ENCODE peak calls at places on chromosomes 11 and 22, in four cellular contexts. One of them, this sample, is unnamed.

GRCh38 chr22:26561756-26562417 is 28.0 kb downstream of the TPST2 start:
- DNase-seq in CD4-positive, alpha-beta T cell: no peak
- DNase-seq in CD8-positive, alpha-beta T cell: no peak
- DNase-seq in neural crest cell: no peak
- DNase-seq in this sample: no peak

GRCh38 chr11:16605440-16605970 is 132.9 kb upstream of the C11orf58 start:
- DNase-seq in CD4-positive, alpha-beta T cell: no peak
- DNase-seq in CD8-positive, alpha-beta T cell: no peak
- DNase-seq in neural crest cell: peak
- DNase-seq in this sample: no peak

GRCh38 chr22:24529898-24530297 is 25.0 kb downstream of the GUCD1 start:
- DNase-seq in CD4-positive, alpha-beta T cell: no peak
- DNase-seq in CD8-positive, alpha-beta T cell: no peak
- DNase-seq in neural crest cell: no peak
- DNase-seq in this sample: no peak

GRCh38 chr11:72821221-72821919 is 7.2 kb downstream of the ATG16L2 start:
- DNase-seq in CD4-positive, alpha-beta T cell: no peak
- DNase-seq in CD8-positive, alpha-beta T cell: no peak
- DNase-seq in neural crest cell: no peak
- DNase-seq in this sample: no peak

GRCh38 chr22:22121445-22121844 is 123.1 kb upstream of the VPREB1 start:
- DNase-seq in CD4-positive, alpha-beta T cell: no peak
- DNase-seq in CD8-positive, alpha-beta T cell: no peak
- DNase-seq in neural crest cell: no peak
- DNase-seq in this sample: no peak

GRCh38 chr11:93407777-93408401 is 77.3 kb downstream of the DEUP1 start:
- DNase-seq in CD4-positive, alpha-beta T cell: no peak
- DNase-seq in CD8-positive, alpha-beta T cell: no peak
- DNase-seq in neural crest cell: no peak
- DNase-seq in this sample: no peak

GRCh38 chr11:103586756-103587155 is 449.7 kb upstream of the DDI1 start:
- DNase-seq in CD4-positive, alpha-beta T cell: no peak
- DNase-seq in CD8-positive, alpha-beta T cell: no peak
- DNase-seq in neural crest cell: no peak
- DNase-seq in this sample: no peak

GRCh38 chr22:36184433-36185035 is 17.1 kb downstream of the APOL4 start:
- DNase-seq in CD4-positive, alpha-beta T cell: no peak
- DNase-seq in CD8-positive, alpha-beta T cell: no peak
- DNase-seq in neural crest cell: no peak
- DNase-seq in this sample: no peak

GRCh38 chr11:108947654-108948570 is 283.0 kb downstream of the DDX10 start:
- DNase-seq in CD4-positive, alpha-beta T cell: no peak
- DNase-seq in CD8-positive, alpha-beta T cell: no peak
- DNase-seq in neural crest cell: no peak
- DNase-seq in this sample: no peak

GRCh38 chr11:109306322-109306721 is 115.7 kb upstream of the C11orf87 start:
- DNase-seq in CD4-positive, alpha-beta T cell: no peak
- DNase-seq in CD8-positive, alpha-beta T cell: no peak
- DNase-seq in neural crest cell: no peak
- DNase-seq in this sample: no peak

GRCh38 chr11:45736424-45736823 is 68.5 kb upstream of the SLC35C1 start:
- DNase-seq in CD4-positive, alpha-beta T cell: no peak
- DNase-seq in CD8-positive, alpha-beta T cell: no peak
- DNase-seq in neural crest cell: no peak
- DNase-seq in this sample: no peak

GRCh38 chr22:47841166-47841565 is 1078.7 kb downstream of the TBC1D22A start:
- DNase-seq in CD4-positive, alpha-beta T cell: no peak
- DNase-seq in CD8-positive, alpha-beta T cell: no peak
- DNase-seq in neural crest cell: no peak
- DNase-seq in this sample: no peak

GRCh38 chr22:47839586-47840245 is 1077.3 kb downstream of the TBC1D22A start:
- DNase-seq in CD4-positive, alpha-beta T cell: no peak
- DNase-seq in CD8-positive, alpha-beta T cell: no peak
- DNase-seq in neural crest cell: no peak
- DNase-seq in this sample: no peak

GRCh38 chr22:47835726-47836125 is 1073.3 kb downstream of the TBC1D22A start:
- DNase-seq in CD4-positive, alpha-beta T cell: no peak
- DNase-seq in CD8-positive, alpha-beta T cell: no peak
- DNase-seq in neural crest cell: no peak
- DNase-seq in this sample: no peak

GRCh38 chr22:47836957-47837356 is 1074.5 kb downstream of the TBC1D22A start:
- DNase-seq in CD4-positive, alpha-beta T cell: no peak
- DNase-seq in CD8-positive, alpha-beta T cell: no peak
- DNase-seq in neural crest cell: no peak
- DNase-seq in this sample: no peak

GRCh38 chr22:47837703-47838102 is 1075.3 kb downstream of the TBC1D22A start:
- DNase-seq in CD4-positive, alpha-beta T cell: no peak
- DNase-seq in CD8-positive, alpha-beta T cell: no peak
- DNase-seq in neural crest cell: no peak
- DNase-seq in this sample: no peak
- TF ChIP-seq CTCF in CD4-positive, alpha-beta T cell: no peak
- TF ChIP-seq CTCF in CD8-positive, alpha-beta T cell: no peak
- TF ChIP-seq CTCF in neural crest cell: peak
- TF ChIP-seq CTCF in this sample: no peak

GRCh38 chr22:40526960-40527359 is 109.6 kb downstream of the MRTFA start:
- DNase-seq in CD4-positive, alpha-beta T cell: no peak
- DNase-seq in CD8-positive, alpha-beta T cell: no peak
- DNase-seq in neural crest cell: no peak
- DNase-seq in this sample: no peak

GRCh38 chr22:40525250-40525884 is 111.2 kb downstream of the MRTFA start:
- DNase-seq in CD4-positive, alpha-beta T cell: peak
- DNase-seq in CD8-positive, alpha-beta T cell: peak
- DNase-seq in neural crest cell: peak
- DNase-seq in this sample: no peak

GRCh38 chr22:40531951-40532900 is 104.3 kb downstream of the MRTFA start:
- DNase-seq in CD4-positive, alpha-beta T cell: no peak
- DNase-seq in CD8-positive, alpha-beta T cell: no peak
- DNase-seq in neural crest cell: no peak
- DNase-seq in this sample: no peak

GRCh38 chr22:40533712-40534378 is 102.7 kb downstream of the MRTFA start:
- DNase-seq in CD4-positive, alpha-beta T cell: peak
- DNase-seq in CD8-positive, alpha-beta T cell: peak
- DNase-seq in neural crest cell: no peak
- DNase-seq in this sample: no peak

DNA sequence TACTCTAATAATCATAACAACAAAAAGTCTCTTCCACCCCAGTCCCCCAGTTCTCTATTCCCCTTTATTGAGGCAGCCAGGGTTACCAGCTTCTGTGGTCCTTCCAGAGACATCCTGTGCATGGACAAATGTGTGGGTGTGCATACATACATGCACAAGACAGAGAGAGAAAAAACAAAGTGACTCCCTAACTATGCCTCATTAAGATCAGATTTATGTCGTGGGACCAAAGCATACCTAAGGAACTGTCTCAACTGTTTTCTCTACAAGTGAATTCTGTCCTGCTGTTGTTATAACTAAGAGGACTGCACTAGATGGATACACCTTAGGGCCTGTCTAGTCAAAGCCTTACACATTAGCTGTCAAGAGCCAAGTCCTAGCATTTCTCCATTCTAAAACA is 106.7 kb downstream of the MRTFA start:
- DNase-seq in CD4-positive, alpha-beta T cell: no peak
- DNase-seq in CD8-positive, alpha-beta T cell: no peak
- DNase-seq in neural crest cell: no peak
- DNase-seq in this sample: no peak
- TF ChIP-seq CTCF in CD4-positive, alpha-beta T cell: no peak
- TF ChIP-seq CTCF in CD8-positive, alpha-beta T cell: no peak
- TF ChIP-seq CTCF in neural crest cell: no peak
- TF ChIP-seq CTCF in this sample: no peak

GRCh38 chr11:7442588-7443215 is 42.6 kb upstream of the OLFML1 start:
- DNase-seq in CD4-positive, alpha-beta T cell: peak
- DNase-seq in CD8-positive, alpha-beta T cell: peak
- DNase-seq in neural crest cell: peak
- DNase-seq in this sample: peak
- TF ChIP-seq CTCF in CD4-positive, alpha-beta T cell: peak
- TF ChIP-seq CTCF in CD8-positive, alpha-beta T cell: peak
- TF ChIP-seq CTCF in neural crest cell: peak
- TF ChIP-seq CTCF in this sample: peak

DNA sequence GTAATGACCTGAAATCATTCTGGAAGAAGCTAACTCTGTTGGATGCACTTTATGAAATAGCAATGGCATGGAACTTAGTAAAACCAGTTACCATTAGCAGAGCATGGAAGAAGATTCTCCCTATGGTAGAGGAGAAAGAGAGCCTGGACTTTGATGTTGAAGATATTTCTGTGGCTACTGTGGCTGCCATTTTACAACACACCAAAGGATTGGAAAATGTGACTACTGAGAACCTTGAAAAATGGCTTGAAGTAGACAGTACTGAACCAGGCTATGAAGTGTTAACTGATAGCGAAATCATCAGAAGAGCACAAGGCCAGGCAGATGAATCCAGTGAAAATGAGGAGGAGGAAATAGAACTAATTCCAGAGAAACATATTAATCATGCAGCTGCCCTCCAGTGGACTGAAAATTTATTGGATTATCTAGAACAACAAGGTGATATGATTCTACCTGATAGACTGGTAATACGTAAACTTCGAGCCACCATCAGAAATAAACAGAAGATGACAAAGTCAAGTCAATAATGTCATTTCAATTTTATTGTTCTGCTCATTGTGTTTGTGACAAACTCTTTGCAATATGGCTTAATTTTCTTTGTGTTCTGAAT is 2.0 kb downstream of the JRKL start:
- DNase-seq in CD4-positive, alpha-beta T cell: no peak
- DNase-seq in CD8-positive, alpha-beta T cell: no peak
- DNase-seq in neural crest cell: no peak
- DNase-seq in this sample: no peak
- TF ChIP-seq CTCF in CD4-positive, alpha-beta T cell: no peak
- TF ChIP-seq CTCF in CD8-positive, alpha-beta T cell: no peak
- TF ChIP-seq CTCF in neural crest cell: no peak
- TF ChIP-seq CTCF in this sample: peak

DNA sequence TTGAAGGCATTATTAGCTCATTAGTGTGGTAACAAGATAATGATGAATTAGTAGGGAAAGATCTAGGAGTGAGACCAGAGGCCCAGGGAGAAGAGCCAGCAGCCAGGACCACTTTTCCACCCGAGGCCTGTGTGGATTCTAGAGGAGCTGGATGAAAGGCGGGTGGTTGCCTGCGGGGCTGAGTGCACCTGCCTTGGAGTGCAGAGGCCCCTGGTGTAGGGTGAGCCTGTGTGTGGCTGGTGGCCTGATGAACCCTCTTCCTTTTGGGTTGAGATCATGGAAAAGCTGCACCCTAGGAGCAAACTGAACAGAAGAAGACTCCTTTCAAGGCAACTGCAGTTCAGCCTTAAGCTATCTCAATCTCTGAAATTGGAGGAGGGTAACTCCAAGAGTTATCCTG is 5.9 kb upstream of the TP53AIP1 start:
- DNase-seq in CD4-positive, alpha-beta T cell: no peak
- DNase-seq in CD8-positive, alpha-beta T cell: no peak
- DNase-seq in neural crest cell: no peak
- DNase-seq in this sample: no peak
- TF ChIP-seq CTCF in CD4-positive, alpha-beta T cell: no peak
- TF ChIP-seq CTCF in CD8-positive, alpha-beta T cell: no peak
- TF ChIP-seq CTCF in neural crest cell: peak
- TF ChIP-seq CTCF in this sample: peak

DNA sequence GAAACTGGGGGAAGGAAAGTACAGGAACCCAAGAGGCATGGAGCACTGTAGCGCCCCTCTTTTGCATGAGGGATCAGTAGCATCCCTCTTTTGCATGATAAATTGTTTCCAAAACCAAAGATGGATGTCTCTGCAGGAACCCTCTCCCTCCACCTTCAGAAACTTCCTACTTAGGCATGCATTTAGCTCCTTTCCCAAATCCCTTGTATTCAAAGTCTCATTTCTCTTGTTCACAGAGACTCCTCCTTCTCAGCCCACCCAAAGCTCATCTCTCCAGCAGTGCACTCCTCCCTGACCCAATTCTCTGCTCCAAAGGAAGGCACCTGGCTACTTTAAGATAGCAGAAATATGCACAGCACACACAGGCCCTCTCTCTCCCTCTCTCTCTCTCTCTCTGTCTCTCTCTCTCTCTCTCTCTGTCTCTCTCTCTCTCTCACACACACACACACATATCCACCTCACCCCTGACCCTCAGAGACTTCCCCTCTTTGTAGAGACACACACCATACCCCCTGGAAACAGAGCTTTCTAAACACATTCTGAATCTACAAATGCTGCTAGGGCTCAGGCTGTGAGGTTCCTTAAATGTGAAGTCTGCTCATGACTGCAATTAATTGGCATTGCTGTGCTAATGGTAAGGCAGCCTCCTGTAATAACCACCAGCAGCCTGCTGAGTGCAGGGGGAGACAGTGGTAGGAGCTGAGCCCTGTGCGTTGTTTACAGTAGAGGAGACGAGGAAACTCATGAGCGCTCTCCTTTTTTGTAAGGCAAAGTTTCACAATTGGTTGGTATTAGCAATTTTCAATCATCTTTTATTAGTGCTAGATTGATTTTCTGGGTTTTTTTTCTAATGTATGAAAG is 519.6 kb downstream of the NTM start:
- DNase-seq in CD4-positive, alpha-beta T cell: no peak
- DNase-seq in CD8-positive, alpha-beta T cell: no peak
- DNase-seq in neural crest cell: no peak
- DNase-seq in this sample: no peak
- TF ChIP-seq CTCF in CD4-positive, alpha-beta T cell: no peak
- TF ChIP-seq CTCF in CD8-positive, alpha-beta T cell: no peak
- TF ChIP-seq CTCF in neural crest cell: no peak
- TF ChIP-seq CTCF in this sample: no peak

GRCh38 chr11:105000167-105000566 is 22.8 kb downstream of the CASP5 start:
- DNase-seq in CD4-positive, alpha-beta T cell: no peak
- DNase-seq in CD8-positive, alpha-beta T cell: peak
- DNase-seq in neural crest cell: no peak
- DNase-seq in this sample: no peak

GRCh38 chr11:104999716-105000115 is 23.3 kb downstream of the CASP5 start:
- DNase-seq in CD4-positive, alpha-beta T cell: no peak
- DNase-seq in CD8-positive, alpha-beta T cell: no peak
- DNase-seq in neural crest cell: no peak
- DNase-seq in this sample: no peak

GRCh38 chr11:105004021-105004420 is 18.9 kb downstream of the CASP5 start:
- DNase-seq in CD4-positive, alpha-beta T cell: no peak
- DNase-seq in CD8-positive, alpha-beta T cell: no peak
- DNase-seq in neural crest cell: no peak
- DNase-seq in this sample: no peak

GRCh38 chr11:105003151-105003550 is 19.8 kb downstream of the CASP5 start:
- DNase-seq in CD4-positive, alpha-beta T cell: no peak
- DNase-seq in CD8-positive, alpha-beta T cell: no peak
- DNase-seq in neural crest cell: no peak
- DNase-seq in this sample: no peak

DNA sequence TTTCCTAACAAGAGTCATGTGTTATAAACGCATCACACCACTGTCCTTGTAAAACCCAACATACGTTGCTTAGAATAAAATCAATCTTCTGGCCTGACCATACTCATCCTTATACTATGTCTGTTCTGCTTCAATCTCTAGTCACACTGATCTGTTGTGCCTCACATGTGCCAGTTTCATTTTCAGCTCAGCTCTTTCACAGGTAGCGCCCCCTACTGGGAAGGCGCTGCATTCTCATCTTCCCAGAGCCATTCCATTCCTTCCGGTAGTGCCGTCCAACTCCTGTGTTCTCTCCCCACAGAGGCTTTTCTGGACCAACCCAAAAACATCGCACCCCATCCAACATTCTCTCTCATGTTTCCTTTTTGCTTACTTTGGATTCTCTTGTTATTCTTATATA is 22.2 kb downstream of the CASP5 start:
- DNase-seq in CD4-positive, alpha-beta T cell: peak
- DNase-seq in CD8-positive, alpha-beta T cell: peak
- DNase-seq in neural crest cell: no peak
- DNase-seq in this sample: no peak
- TF ChIP-seq CTCF in CD4-positive, alpha-beta T cell: peak
- TF ChIP-seq CTCF in CD8-positive, alpha-beta T cell: peak
- TF ChIP-seq CTCF in neural crest cell: peak
- TF ChIP-seq CTCF in this sample: peak

This sample was measured in D721Med.